ENCODE peak calls at places on chromosomes 3 and 15, in five cellular contexts. One of them, this sample, is unnamed. For H3K4me1, the result is how much of the 10 kb centered on the place peaks cover.

GRCh38 chr15:92383528-92384326 is 10.0 kb upstream of the ST8SIA2 start:
- DNase-seq in fibroblast of lung: no peak
- DNase-seq in Peyer's patch: no peak
- DNase-seq in ascending aorta: no peak
- DNase-seq in heart right ventricle: peak
- DNase-seq in this sample: no peak

GRCh38 chr15:33985751-33986150 is 17.5 kb downstream of the CHRM5 start:
- DNase-seq in ascending aorta: no peak
- DNase-seq in fibroblast of lung: peak
- DNase-seq in Peyer's patch: no peak
- DNase-seq in heart right ventricle: no peak
- DNase-seq in this sample: no peak

GRCh38 chr3:5523125-5523524 is 335.6 kb downstream of the EDEM1 start:
- DNase-seq in ascending aorta: no peak
- DNase-seq in Peyer's patch: no peak
- DNase-seq in heart right ventricle: no peak
- DNase-seq in fibroblast of lung: no peak
- DNase-seq in this sample: no peak

GRCh38 chr15:36883705-36884355 is 216.5 kb downstream of the MEIS2 start:
- DNase-seq in heart right ventricle: peak
- DNase-seq in Peyer's patch: peak
- DNase-seq in fibroblast of lung: peak
- DNase-seq in ascending aorta: peak
- DNase-seq in this sample: peak

GRCh38 chr15:63212050-63212973 is 22.9 kb downstream of the RAB8B start:
- DNase-seq in heart right ventricle: no peak
- DNase-seq in fibroblast of lung: peak
- DNase-seq in ascending aorta: no peak
- DNase-seq in Peyer's patch: no peak
- DNase-seq in this sample: no peak

GRCh38 chr3:136070953-136071949 is 105.7 kb downstream of the PPP2R3A start:
- DNase-seq in Peyer's patch: no peak
- DNase-seq in fibroblast of lung: peak
- DNase-seq in heart right ventricle: no peak
- DNase-seq in ascending aorta: peak
- DNase-seq in this sample: no peak

GRCh38 chr3:50123394-50124361 is 31.4 kb upstream of the SEMA3F start:
- DNase-seq in Peyer's patch: no peak
- DNase-seq in ascending aorta: no peak
- DNase-seq in heart right ventricle: no peak
- DNase-seq in fibroblast of lung: no peak
- DNase-seq in this sample: no peak

GRCh38 chr15:96322401-96323249 is 7.9 kb upstream of the NR2F2 start:
- DNase-seq in ascending aorta: peak
- DNase-seq in Peyer's patch: no peak
- DNase-seq in heart right ventricle: no peak
- DNase-seq in fibroblast of lung: peak
- DNase-seq in this sample: no peak

GRCh38 chr3:136106101-136106500 is 90.0 kb downstream of the MSL2 start:
- DNase-seq in ascending aorta: no peak
- DNase-seq in fibroblast of lung: no peak
- DNase-seq in heart right ventricle: no peak
- DNase-seq in Peyer's patch: no peak
- DNase-seq in this sample: no peak

GRCh38 chr15:43225201-43225949 is 4.6 kb upstream of the EPB42 start:
- DNase-seq in ascending aorta: no peak
- DNase-seq in Peyer's patch: peak
- DNase-seq in fibroblast of lung: peak
- DNase-seq in heart right ventricle: no peak
- DNase-seq in this sample: no peak

GRCh38 chr3:4421121-4421520 is 45.9 kb downstream of the SUMF1 start:
- DNase-seq in ascending aorta: no peak
- DNase-seq in Peyer's patch: no peak
- DNase-seq in fibroblast of lung: peak
- DNase-seq in heart right ventricle: no peak
- DNase-seq in this sample: no peak

GRCh38 chr3:173652093-173652492 is 254.5 kb downstream of the NLGN1 start:
- DNase-seq in ascending aorta: no peak
- DNase-seq in heart right ventricle: no peak
- DNase-seq in Peyer's patch: no peak
- DNase-seq in fibroblast of lung: peak
- DNase-seq in this sample: no peak

GRCh38 chr3:181488536-181488935 is 223.2 kb upstream of the SOX2 start:
- DNase-seq in heart right ventricle: no peak
- DNase-seq in fibroblast of lung: no peak
- DNase-seq in Peyer's patch: no peak
- DNase-seq in ascending aorta: no peak
- DNase-seq in this sample: no peak

GRCh38 chr3:69563968-69564367 is 175.3 kb upstream of the MITF start:
- DNase-seq in heart right ventricle: no peak
- DNase-seq in ascending aorta: no peak
- DNase-seq in fibroblast of lung: no peak
- DNase-seq in Peyer's patch: no peak
- DNase-seq in this sample: no peak

GRCh38 chr3:31973081-31973480 is 8.0 kb downstream of the OSBPL10 start:
- DNase-seq in fibroblast of lung: no peak
- DNase-seq in Peyer's patch: no peak
- DNase-seq in ascending aorta: no peak
- DNase-seq in heart right ventricle: no peak
- DNase-seq in this sample: no peak
- H3K4me1 ChIP-seq in fibroblast of lung: under half
- H3K4me1 ChIP-seq in Peyer's patch: under half
- H3K4me1 ChIP-seq in ascending aorta: under half
- H3K4me1 ChIP-seq in heart right ventricle: under half
- H3K4me1 ChIP-seq in this sample: under half

GRCh38 chr3:45701167-45701867 is 12.1 kb downstream of the SACM1L start:
- DNase-seq in Peyer's patch: no peak
- DNase-seq in fibroblast of lung: peak
- DNase-seq in heart right ventricle: no peak
- DNase-seq in ascending aorta: no peak
- DNase-seq in this sample: no peak
- H3K4me3 ChIP-seq in Peyer's patch: no peak
- H3K4me3 ChIP-seq in fibroblast of lung: no peak
- H3K4me3 ChIP-seq in heart right ventricle: no peak
- H3K4me3 ChIP-seq in ascending aorta: no peak
- H3K4me3 ChIP-seq in this sample: no peak

DNA sequence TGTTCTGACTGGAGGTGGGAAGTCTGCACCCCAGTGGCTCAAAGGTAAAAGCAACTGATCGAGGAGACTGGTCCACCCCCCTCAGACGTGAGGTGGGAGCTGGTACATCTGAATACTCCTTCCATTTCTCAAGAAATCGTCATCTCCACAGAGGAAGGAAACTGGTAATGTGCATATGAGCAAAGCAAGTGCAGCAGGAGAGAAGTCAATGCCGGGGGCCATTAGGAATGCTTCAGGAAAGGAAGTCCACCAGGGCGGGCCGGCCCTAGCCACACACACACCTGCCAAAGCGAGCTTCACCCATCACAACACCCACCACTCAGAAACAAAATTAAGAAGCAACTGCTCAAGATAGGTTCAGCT is 8.5 kb downstream of the TBC1D2B start:
- DNase-seq in fibroblast of lung: no peak
- DNase-seq in ascending aorta: no peak
- DNase-seq in Peyer's patch: no peak
- DNase-seq in heart right ventricle: no peak
- DNase-seq in this sample: no peak
- TF ChIP-seq CTCF in fibroblast of lung: no peak
- TF ChIP-seq CTCF in ascending aorta: no peak
- TF ChIP-seq CTCF in Peyer's patch: no peak
- TF ChIP-seq CTCF in heart right ventricle: no peak
- TF ChIP-seq CTCF in this sample: no peak

DNA sequence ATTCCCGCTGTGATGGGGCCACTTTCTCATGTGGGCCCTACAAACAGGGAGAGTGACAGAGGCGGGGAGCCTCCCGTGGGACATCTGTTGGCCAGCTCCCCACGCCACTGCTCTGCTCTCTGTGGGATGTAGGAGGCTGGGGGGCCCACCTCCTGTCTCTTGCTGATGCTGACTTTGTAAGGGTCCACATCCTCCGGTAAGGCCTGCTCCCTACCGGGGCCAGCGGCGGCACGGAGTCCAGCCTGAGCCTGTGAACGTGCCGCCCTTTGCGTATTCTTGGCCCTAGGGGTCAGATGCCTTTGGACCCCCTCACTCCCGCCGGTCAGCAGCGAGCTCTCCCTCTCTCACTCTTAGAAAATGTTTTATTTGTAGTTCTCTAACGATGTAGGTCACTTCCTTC is 153.2 kb downstream of the LRRC28 start:
- DNase-seq in Peyer's patch: no peak
- DNase-seq in fibroblast of lung: no peak
- DNase-seq in ascending aorta: no peak
- DNase-seq in heart right ventricle: no peak
- DNase-seq in this sample: no peak
- H3K4me1 ChIP-seq in Peyer's patch: under half
- H3K4me1 ChIP-seq in fibroblast of lung: under half
- H3K4me1 ChIP-seq in ascending aorta: under half
- H3K4me1 ChIP-seq in heart right ventricle: under half
- H3K4me1 ChIP-seq in this sample: under half

GRCh38 chr3:193556841-193557240 is 2.1 kb upstream of the ATP13A4 start:
- DNase-seq in ascending aorta: no peak
- DNase-seq in Peyer's patch: no peak
- DNase-seq in heart right ventricle: no peak
- DNase-seq in fibroblast of lung: no peak
- DNase-seq in this sample: no peak

GRCh38 chr3:193552911-193553310 is 1.8 kb downstream of the ATP13A4 start:
- DNase-seq in ascending aorta: no peak
- DNase-seq in heart right ventricle: no peak
- DNase-seq in fibroblast of lung: no peak
- DNase-seq in Peyer's patch: no peak
- DNase-seq in this sample: no peak

GRCh38 chr3:193553606-193554005 is 1.1 kb downstream of the ATP13A4 start:
- DNase-seq in ascending aorta: no peak
- DNase-seq in heart right ventricle: no peak
- DNase-seq in fibroblast of lung: no peak
- DNase-seq in Peyer's patch: no peak
- DNase-seq in this sample: no peak

GRCh38 chr3:193559100-193559499 is 4.4 kb upstream of the ATP13A4 start:
- DNase-seq in fibroblast of lung: no peak
- DNase-seq in Peyer's patch: no peak
- DNase-seq in ascending aorta: no peak
- DNase-seq in heart right ventricle: no peak
- DNase-seq in this sample: no peak

GRCh38 chr3:193554790-193555189 is at the start of gene ATP13A4:
- DNase-seq in fibroblast of lung: no peak
- DNase-seq in Peyer's patch: no peak
- DNase-seq in heart right ventricle: no peak
- DNase-seq in ascending aorta: no peak
- DNase-seq in this sample: no peak
- H3K4me3 ChIP-seq in fibroblast of lung: no peak
- H3K4me3 ChIP-seq in Peyer's patch: no peak
- H3K4me3 ChIP-seq in heart right ventricle: no peak
- H3K4me3 ChIP-seq in ascending aorta: no peak
- H3K4me3 ChIP-seq in this sample: no peak

GRCh38 chr3:150925751-150926201 is 20.5 kb upstream of the MINDY4B start:
- DNase-seq in fibroblast of lung: peak
- DNase-seq in ascending aorta: no peak
- DNase-seq in Peyer's patch: peak
- DNase-seq in heart right ventricle: peak
- DNase-seq in this sample: no peak
- TF ChIP-seq CTCF in fibroblast of lung: peak
- TF ChIP-seq CTCF in ascending aorta: peak
- TF ChIP-seq CTCF in Peyer's patch: peak
- TF ChIP-seq CTCF in heart right ventricle: peak
- TF ChIP-seq CTCF in this sample: peak